ENCODE peak calls at places on chromosomes 6 and 20, in seven cellular contexts. F, L, B, Z, V, O and Q are unnamed samples.

GRCh38 chr6:157605484-157605883 is 217.6 kb upstream of the SNX9 start:
- DNase-seq in F (no peak), L (no peak), B (no peak), Z (no peak), V (peak; percentile 18), O (no peak), Q (no peak)

GRCh38 chr20:46084805-46085792 is 4.7 kb downstream of the NCOA5 start:
- DNase-seq in F (no peak), L (no peak), B (peak; percentile 10), Z (no peak), V (no peak), O (no peak), Q (no peak)

GRCh38 chr20:50323209-50323608 is 132.6 kb downstream of the CEBPB start:
- DNase-seq in F (no peak), L (no peak), B (no peak), Z (no peak), V (no peak), O (no peak), Q (no peak)

GRCh38 chr6:42007753-42008528 is 42.4 kb upstream of the TAF8 start:
- DNase-seq in F (no peak), L (no peak), B (no peak), Z (no peak), V (no peak), O (no peak), Q (peak; percentile 69)

GRCh38 chr20:49420811-49421295 is 61.6 kb downstream of the KCNB1 start:
- DNase-seq in F (no peak), L (no peak), B (peak; percentile 42), Z (no peak), V (no peak), O (no peak), Q (no peak)

GRCh38 chr6:88629838-88630462 is 333.5 kb downstream of the RNGTT start:
- DNase-seq in F (no peak), L (no peak), B (no peak), Z (no peak), V (no peak), O (no peak), Q (no peak)

GRCh38 chr6:43911625-43912577 is 141.9 kb downstream of the VEGFA start:
- DNase-seq in F (no peak), L (no peak), B (peak; percentile 53), Z (no peak), V (no peak), O (no peak), Q (no peak)

GRCh38 chr6:38187688-38188590 is 368.4 kb downstream of the ZFAND3 start:
- DNase-seq in F (no peak), L (no peak), B (peak; percentile 58), Z (no peak), V (no peak), O (no peak), Q (peak; percentile 68)

GRCh38 chr6:170305772-170306323 is 710 bp upstream of the FAM120B start:
- DNase-seq in F (peak; percentile 9), L (no peak), B (no peak), Z (no peak), V (no peak), O (no peak), Q (no peak)

GRCh38 chr6:100257661-100258395 is 206.9 kb downstream of the SIM1 start:
- DNase-seq in F (peak; percentile 5), L (peak; percentile 23), B (peak; percentile 67), Z (no peak), V (no peak), O (no peak), Q (no peak)

GRCh38 chr6:143136647-143137046 is 76.0 kb downstream of the AIG1 start:
- DNase-seq in F (peak; percentile 28), L (no peak), B (no peak), Z (no peak), V (no peak), O (peak; percentile 1), Q (no peak)

GRCh38 chr20:40942015-40942414 is 86.6 kb upstream of the TOP1 start:
- DNase-seq in F (no peak), L (no peak), B (no peak), Z (no peak), V (no peak), O (no peak), Q (no peak)